ENCODE peak calls at places on chromosomes 13 and 19, in eight cellular contexts. R is neural progenitor cell, S is OCI-LY7, P is H9, H is PC-9, N is A549, O is K562, D is DND-41. Z is an unnamed sample.
A peak's percentile ranks its signal among the peaks of the same experiment; 100 is the strongest.

GRCh38 chr19:32581704-32582164 is 744 bp downstream of the PDCD5 start:
- DNase-seq in N (peak; percentile 54), D (no peak), S (peak; percentile 7), O (peak; percentile 39), R (peak; percentile 57), P (peak; percentile 31), H (no peak), Z (peak; percentile 43)

GRCh38 chr13:110179116-110179857 is 127.7 kb downstream of the COL4A1 start:
- DNase-seq in D (no peak), R (no peak), N (no peak), P (no peak), O (no peak), S (no peak), H (peak; percentile 92), Z (peak; percentile 47)

GRCh38 chr19:33684550-33685303 is 63.0 kb downstream of the CHST8 start:
- DNase-seq in N (no peak), O (no peak), D (no peak), R (peak; percentile 54), H (no peak), S (no peak), P (peak; percentile 49), Z (no peak)

GRCh38 chr19:37329686-37330085 is 41.2 kb upstream of the ZNF527 start:
- DNase-seq in S (peak; percentile 1), N (peak; percentile 57), D (no peak), R (peak; percentile 25), O (no peak), H (peak; percentile 44), P (peak; percentile 59), Z (no peak)

GRCh38 chr19:51660975-51661600 is 14.5 kb upstream of the SIGLEC14 start:
- DNase-seq in R (peak; percentile 93), O (peak; percentile 79), H (peak; percentile 48), N (peak; percentile 81), P (peak; percentile 74), S (peak; percentile 76), D (peak; percentile 70), Z (peak; percentile 54)

GRCh38 chr13:63425131-63425530 is 2009.5 kb upstream of the PCDH20 start:
- DNase-seq in R (no peak), O (no peak), H (no peak), D (no peak), N (no peak), P (no peak), S (no peak), Z (no peak)

GRCh38 chr19:43425567-43426392 is 11.1 kb downstream of the TEX101 start:
- DNase-seq in N (peak; percentile 35), D (no peak), S (peak; percentile 7), P (no peak), R (peak; percentile 41), H (peak; percentile 58), O (no peak), Z (peak; percentile 19)

GRCh38 chr13:22428188-22428828 is 752.5 kb upstream of the SGCG start:
- DNase-seq in P (no peak), N (no peak), H (no peak), O (no peak), D (no peak), S (no peak), R (no peak), Z (peak; percentile 74)

GRCh38 chr19:40445945-40446784 is 2.0 kb upstream of the SERTAD3 start:
- DNase-seq in N (peak; percentile 73), D (no peak), P (peak; percentile 62), S (no peak), R (peak; percentile 78), O (peak; percentile 59), H (no peak), Z (no peak)

GRCh38 chr19:4197625-4198466 is 15.4 kb downstream of the ANKRD24 start:
- DNase-seq in R (peak; percentile 74), D (no peak), S (no peak), P (peak; percentile 63), O (peak; percentile 85), H (no peak), N (peak; percentile 55), Z (peak; percentile 2)
- H3K4me2 ChIP-seq in R (peak overlapping the region; percentile 72), D (no peak overlapping the region), S (no peak overlapping the region), P (no peak overlapping the region), O (peak overlapping the region; percentile 4), H (no peak overlapping the region), N (peak overlapping the region; percentile 92), Z (no peak overlapping the region)

GRCh38 chr13:51814071-51814470 is 10.1 kb upstream of the DHRS12 start:
- DNase-seq in R (no peak), O (no peak), D (no peak), H (no peak), P (no peak), N (no peak), S (no peak), Z (no peak)
- H3K4me2 ChIP-seq in R (no peak overlapping the region), O (no peak overlapping the region), D (no peak overlapping the region), H (no peak overlapping the region), P (no peak overlapping the region), N (no peak overlapping the region), S (peak overlapping the region; percentile 79), Z (no peak overlapping the region)

DNA sequence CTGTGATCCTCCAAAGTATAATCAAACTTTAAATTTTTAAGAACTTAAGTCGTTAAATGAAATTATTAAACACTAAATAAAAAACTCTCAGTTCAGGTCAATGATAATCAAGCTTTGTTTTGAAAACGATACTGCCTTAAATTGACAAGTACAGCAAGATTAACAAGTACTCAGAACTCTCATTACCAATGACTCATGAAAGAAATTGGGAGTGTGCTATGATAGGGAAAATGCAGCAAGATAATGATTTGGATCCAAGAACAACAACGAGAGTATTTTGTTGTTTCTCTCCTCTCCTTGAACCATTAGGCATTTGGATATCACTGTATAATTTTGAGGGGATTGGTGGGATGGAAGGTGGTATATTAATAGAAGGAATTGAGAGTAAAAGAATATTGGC is 10.2 kb downstream of the N4BP2L2 start:
- DNase-seq in P (no peak), O (no peak), N (no peak), S (no peak), R (no peak), H (no peak), D (no peak), Z (peak; percentile 51)
- H3K4me2 ChIP-seq in P (no peak overlapping the region), O (no peak overlapping the region), N (no peak overlapping the region), S (no peak overlapping the region), R (no peak overlapping the region), H (no peak overlapping the region), D (peak overlapping the region; percentile 2), Z (no peak overlapping the region)

GRCh38 chr13:111937763-111938375 is 129.1 kb upstream of the SOX1 start:
- DNase-seq in P (peak; percentile 24), H (no peak), N (no peak), R (no peak), S (no peak), D (no peak), O (no peak), Z (no peak)
- H3K4me2 ChIP-seq in P (no peak overlapping the region), H (no peak overlapping the region), N (no peak overlapping the region), R (no peak overlapping the region), S (no peak overlapping the region), D (no peak overlapping the region), O (no peak overlapping the region), Z (no peak overlapping the region)

Z was measured in fibroblast of lung.